ENCODE peak calls at places on chromosomes 11 and 22, in four cellular contexts. One of them, this sample, is unnamed. For H3K36me3, the result is how much of the 10 kb centered on the place peaks cover.

GRCh38 chr22:50104149-50104548 is 14.3 kb downstream of the MOV10L1 start:
- DNase-seq in IMR-90: no peak
- DNase-seq in endothelial cell of umbilical vein: no peak
- DNase-seq in GM23338: no peak
- DNase-seq in this sample: no peak

GRCh38 chr11:122395282-122395681 is 260.2 kb upstream of the UBASH3B start:
- DNase-seq in IMR-90: no peak
- DNase-seq in endothelial cell of umbilical vein: no peak
- DNase-seq in GM23338: no peak
- DNase-seq in this sample: no peak

GRCh38 chr22:47292546-47293320 is 530.3 kb downstream of the TBC1D22A start:
- DNase-seq in IMR-90: no peak
- DNase-seq in endothelial cell of umbilical vein: no peak
- DNase-seq in GM23338: no peak
- DNase-seq in this sample: no peak

GRCh38 chr22:35961480-35961902 is 67.1 kb downstream of the RBFOX2 start:
- DNase-seq in IMR-90: peak
- DNase-seq in endothelial cell of umbilical vein: peak
- DNase-seq in GM23338: peak
- DNase-seq in this sample: no peak

GRCh38 chr11:82701847-82702520 is 31.7 kb downstream of the FAM181B start:
- DNase-seq in IMR-90: peak
- DNase-seq in endothelial cell of umbilical vein: peak
- DNase-seq in GM23338: peak
- DNase-seq in this sample: no peak

GRCh38 chr11:15158351-15159015 is 43.8 kb downstream of the INSC start:
- DNase-seq in IMR-90: peak
- DNase-seq in endothelial cell of umbilical vein: no peak
- DNase-seq in GM23338: no peak
- DNase-seq in this sample: peak

GRCh38 chr22:22070371-22070824 is 87.8 kb upstream of the TOP3B start:
- DNase-seq in IMR-90: no peak
- DNase-seq in endothelial cell of umbilical vein: no peak
- DNase-seq in GM23338: no peak
- DNase-seq in this sample: no peak

GRCh38 chr11:45106006-45106405 is 40.4 kb upstream of the PRDM11 start:
- DNase-seq in IMR-90: no peak
- DNase-seq in endothelial cell of umbilical vein: no peak
- DNase-seq in GM23338: no peak
- DNase-seq in this sample: no peak

GRCh38 chr11:71310184-71310583 is 57.8 kb upstream of the SHANK2 start:
- DNase-seq in IMR-90: no peak
- DNase-seq in endothelial cell of umbilical vein: no peak
- DNase-seq in GM23338: no peak
- DNase-seq in this sample: no peak

GRCh38 chr22:19149047-19149883 is 827 bp downstream of the GSC2 start:
- DNase-seq in IMR-90: no peak
- DNase-seq in endothelial cell of umbilical vein: no peak
- DNase-seq in GM23338: peak
- DNase-seq in this sample: no peak

GRCh38 chr22:50105529-50106100 is 15.8 kb downstream of the MOV10L1 start:
- DNase-seq in IMR-90: peak
- DNase-seq in endothelial cell of umbilical vein: peak
- DNase-seq in GM23338: no peak
- DNase-seq in this sample: no peak

GRCh38 chr22:47862394-47862793 is 1099.9 kb downstream of the TBC1D22A start:
- DNase-seq in IMR-90: no peak
- DNase-seq in endothelial cell of umbilical vein: no peak
- DNase-seq in GM23338: no peak
- DNase-seq in this sample: no peak

GRCh38 chr22:27952091-27952490 is 33.0 kb upstream of the PITPNB start:
- DNase-seq in IMR-90: peak
- DNase-seq in endothelial cell of umbilical vein: peak
- DNase-seq in GM23338: no peak
- DNase-seq in this sample: no peak

GRCh38 chr11:88405853-88406252 is 68.3 kb upstream of the CTSC start:
- DNase-seq in IMR-90: no peak
- DNase-seq in endothelial cell of umbilical vein: no peak
- DNase-seq in GM23338: no peak
- DNase-seq in this sample: no peak

GRCh38 chr22:45036154-45036553 is 26.3 kb upstream of the PHF21B start:
- DNase-seq in IMR-90: peak
- DNase-seq in endothelial cell of umbilical vein: no peak
- DNase-seq in GM23338: no peak
- DNase-seq in this sample: no peak

GRCh38 chr11:15113381-15113780 is 1.3 kb upstream of the INSC start:
- DNase-seq in IMR-90: no peak
- DNase-seq in endothelial cell of umbilical vein: no peak
- DNase-seq in GM23338: no peak
- DNase-seq in this sample: no peak

GRCh38 chr22:17964647-17965046 is 59.7 kb downstream of the MICAL3 start:
- DNase-seq in IMR-90: no peak
- DNase-seq in endothelial cell of umbilical vein: no peak
- DNase-seq in GM23338: no peak
- DNase-seq in this sample: no peak

GRCh38 chr11:2570841-2571597 is 126.2 kb downstream of the KCNQ1 start:
- DNase-seq in IMR-90: no peak
- DNase-seq in endothelial cell of umbilical vein: no peak
- DNase-seq in GM23338: no peak
- DNase-seq in this sample: no peak

GRCh38 chr11:35820614-35821013 is 123.2 kb upstream of the LDLRAD3 start:
- DNase-seq in IMR-90: no peak
- DNase-seq in endothelial cell of umbilical vein: no peak
- DNase-seq in GM23338: no peak
- DNase-seq in this sample: no peak

GRCh38 chr11:128956401-128957203 is 13.9 kb upstream of the TP53AIP1 start:
- DNase-seq in IMR-90: peak
- DNase-seq in endothelial cell of umbilical vein: peak
- DNase-seq in GM23338: peak
- DNase-seq in this sample: peak

GRCh38 chr11:119828011-119828410 is 99.0 kb upstream of the NECTIN1 start:
- DNase-seq in IMR-90: no peak
- DNase-seq in endothelial cell of umbilical vein: no peak
- DNase-seq in GM23338: no peak
- DNase-seq in this sample: no peak

GRCh38 chr11:119309953-119310681 is 6.8 kb downstream of the MCAM start:
- DNase-seq in IMR-90: no peak
- DNase-seq in endothelial cell of umbilical vein: no peak
- DNase-seq in GM23338: no peak
- DNase-seq in this sample: no peak

GRCh38 chr11:45580399-45580798 is 85.0 kb downstream of the CHST1 start:
- DNase-seq in IMR-90: peak
- DNase-seq in endothelial cell of umbilical vein: peak
- DNase-seq in GM23338: peak
- DNase-seq in this sample: no peak

GRCh38 chr11:2930705-2931415 is 1.6 kb upstream of the PHLDA2 start:
- DNase-seq in IMR-90: peak
- DNase-seq in endothelial cell of umbilical vein: peak
- DNase-seq in GM23338: peak
- DNase-seq in this sample: no peak

GRCh38 chr22:35342390-35342789 is 38.5 kb upstream of the HMOX1 start:
- DNase-seq in IMR-90: no peak
- DNase-seq in endothelial cell of umbilical vein: no peak
- DNase-seq in GM23338: no peak
- DNase-seq in this sample: no peak

GRCh38 chr11:111571829-111572501 is 30.3 kb upstream of the SIK2 start:
- DNase-seq in IMR-90: peak
- DNase-seq in endothelial cell of umbilical vein: peak
- DNase-seq in GM23338: no peak
- DNase-seq in this sample: no peak

GRCh38 chr11:130145328-130145812 is 14.2 kb upstream of the ST14 start:
- DNase-seq in IMR-90: no peak
- DNase-seq in endothelial cell of umbilical vein: no peak
- DNase-seq in GM23338: no peak
- DNase-seq in this sample: no peak

GRCh38 chr11:119460582-119460981 is 37.6 kb upstream of the THY1 start:
- DNase-seq in IMR-90: peak
- DNase-seq in endothelial cell of umbilical vein: no peak
- DNase-seq in GM23338: no peak
- DNase-seq in this sample: no peak

GRCh38 chr22:46803031-46803880 is 40.8 kb downstream of the TBC1D22A start:
- DNase-seq in IMR-90: no peak
- DNase-seq in endothelial cell of umbilical vein: peak
- DNase-seq in GM23338: peak
- DNase-seq in this sample: no peak

GRCh38 chr22:37546436-37547248 is 13.6 kb upstream of the CDC42EP1 start:
- DNase-seq in IMR-90: peak
- DNase-seq in endothelial cell of umbilical vein: peak
- DNase-seq in GM23338: peak
- DNase-seq in this sample: no peak

GRCh38 chr11:75271730-75272129 is 31.2 kb downstream of the TPBGL start:
- DNase-seq in IMR-90: no peak
- DNase-seq in endothelial cell of umbilical vein: no peak
- DNase-seq in GM23338: no peak
- DNase-seq in this sample: no peak

GRCh38 chr11:114073506-114074381 is 14.2 kb downstream of the ZBTB16 start:
- DNase-seq in IMR-90: no peak
- DNase-seq in endothelial cell of umbilical vein: no peak
- DNase-seq in GM23338: no peak
- DNase-seq in this sample: no peak

GRCh38 chr11:5994791-5995190 is 8.0 kb upstream of the OR52L1 start:
- DNase-seq in IMR-90: no peak
- DNase-seq in endothelial cell of umbilical vein: no peak
- DNase-seq in GM23338: no peak
- DNase-seq in this sample: no peak

GRCh38 chr22:50219800-50220602 is 19.2 kb downstream of the SELENOO start:
- DNase-seq in IMR-90: no peak
- DNase-seq in endothelial cell of umbilical vein: no peak
- DNase-seq in GM23338: no peak
- DNase-seq in this sample: no peak

GRCh38 chr11:10379022-10379421 is 74.1 kb downstream of the ADM start:
- DNase-seq in IMR-90: peak
- DNase-seq in endothelial cell of umbilical vein: peak
- DNase-seq in GM23338: peak
- DNase-seq in this sample: no peak

GRCh38 chr22:47736166-47737034 is 974.0 kb downstream of the TBC1D22A start:
- DNase-seq in IMR-90: no peak
- DNase-seq in endothelial cell of umbilical vein: no peak
- DNase-seq in GM23338: no peak
- DNase-seq in this sample: no peak

GRCh38 chr11:126992065-126992803 is 8.3 kb downstream of the KIRREL3 start:
- DNase-seq in IMR-90: peak
- DNase-seq in endothelial cell of umbilical vein: no peak
- DNase-seq in GM23338: no peak
- DNase-seq in this sample: peak

GRCh38 chr11:119421941-119422504 is 949 bp downstream of the THY1 start:
- DNase-seq in IMR-90: peak
- DNase-seq in endothelial cell of umbilical vein: no peak
- DNase-seq in GM23338: peak
- DNase-seq in this sample: no peak

GRCh38 chr11:61733120-61733978 is 19.1 kb upstream of the MYRF start:
- DNase-seq in IMR-90: peak
- DNase-seq in endothelial cell of umbilical vein: peak
- DNase-seq in GM23338: peak
- DNase-seq in this sample: peak
- H3K4me3 ChIP-seq in IMR-90: no peak
- H3K4me3 ChIP-seq in endothelial cell of umbilical vein: no peak
- H3K4me3 ChIP-seq in GM23338: no peak
- H3K4me3 ChIP-seq in this sample: no peak

DNA sequence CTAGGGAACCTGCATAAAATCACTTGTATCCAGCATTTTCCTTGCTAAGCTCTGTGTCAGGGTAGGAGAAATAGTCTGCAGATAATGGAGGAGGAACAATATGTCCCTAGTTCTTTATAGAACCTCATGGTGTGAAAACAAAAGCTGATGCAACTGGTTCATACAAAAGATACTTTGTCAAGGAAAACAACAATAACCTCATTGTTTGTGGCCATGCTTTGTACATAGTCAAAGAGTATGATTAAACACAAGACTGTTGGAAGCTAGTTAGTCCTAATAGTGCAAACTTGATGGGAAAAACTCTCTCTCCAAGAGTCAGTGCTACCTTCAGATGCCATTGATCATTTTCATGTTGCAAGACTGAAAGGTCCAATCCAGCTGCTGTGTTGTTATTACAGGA is 20.1 kb upstream of the PLAAT2 start:
- DNase-seq in IMR-90: no peak
- DNase-seq in endothelial cell of umbilical vein: no peak
- DNase-seq in GM23338: no peak
- DNase-seq in this sample: no peak
- H3K36me3 ChIP-seq in IMR-90: under half
- H3K36me3 ChIP-seq in endothelial cell of umbilical vein: under half
- H3K36me3 ChIP-seq in GM23338: half or more
- H3K36me3 ChIP-seq in this sample: under half

GRCh38 chr11:103988595-103988969 is 47.9 kb upstream of the DDI1 start:
- DNase-seq in IMR-90: peak
- DNase-seq in endothelial cell of umbilical vein: no peak
- DNase-seq in GM23338: no peak
- DNase-seq in this sample: no peak

GRCh38 chr11:103993502-103993901 is 42.9 kb upstream of the DDI1 start:
- DNase-seq in IMR-90: peak
- DNase-seq in endothelial cell of umbilical vein: no peak
- DNase-seq in GM23338: no peak
- DNase-seq in this sample: no peak

GRCh38 chr11:103985041-103985440 is 51.4 kb upstream of the DDI1 start:
- DNase-seq in IMR-90: no peak
- DNase-seq in endothelial cell of umbilical vein: no peak
- DNase-seq in GM23338: no peak
- DNase-seq in this sample: no peak

DNA sequence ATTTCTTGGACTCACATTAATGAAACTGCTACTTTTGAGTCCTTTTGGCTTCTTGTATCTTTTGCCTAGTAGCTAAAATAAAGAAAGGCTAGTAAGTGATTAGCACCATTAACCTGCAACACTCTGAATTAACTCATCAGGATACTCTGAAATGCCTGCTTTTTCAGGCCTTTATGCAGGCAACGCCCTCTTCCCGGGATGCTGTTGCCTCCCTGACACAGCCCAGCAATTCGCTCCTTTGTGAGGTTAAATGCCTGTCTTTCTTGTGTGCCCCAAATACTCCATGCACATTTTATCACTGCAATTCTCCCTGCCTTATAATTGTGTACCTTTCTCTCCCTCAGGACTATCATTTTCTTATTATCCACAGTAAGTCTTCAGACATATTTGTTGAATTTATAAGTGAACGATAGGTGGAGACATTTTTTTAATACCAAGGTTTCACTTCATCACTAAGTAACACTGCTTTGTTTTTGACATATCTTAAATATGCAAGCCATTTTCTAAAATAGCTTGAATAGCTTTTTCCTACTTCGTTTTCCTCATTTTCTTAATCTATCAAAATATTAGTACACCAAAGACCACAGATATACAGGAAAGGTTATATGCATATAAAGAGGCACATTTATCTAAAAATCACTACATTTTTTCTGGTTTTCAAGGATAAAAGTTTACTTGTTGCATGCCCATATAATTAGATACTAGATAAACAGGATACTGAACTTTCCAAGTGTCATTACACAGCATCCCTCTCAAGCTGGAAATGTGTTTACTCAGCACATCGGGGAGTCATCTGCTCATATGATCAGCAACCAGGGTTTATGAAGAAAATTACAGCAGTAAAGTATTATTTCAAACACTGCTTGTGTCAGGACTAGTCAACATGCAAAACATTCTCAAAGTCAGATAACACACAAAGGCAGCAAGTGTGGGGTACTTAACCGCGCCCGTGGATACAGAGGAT is 48.5 kb upstream of the DDI1 start:
- DNase-seq in IMR-90: peak
- DNase-seq in endothelial cell of umbilical vein: no peak
- DNase-seq in GM23338: peak
- DNase-seq in this sample: no peak
- TF ChIP-seq CTCF in IMR-90: no peak
- TF ChIP-seq CTCF in endothelial cell of umbilical vein: no peak
- TF ChIP-seq CTCF in GM23338: no peak
- TF ChIP-seq CTCF in this sample: no peak

GRCh38 chr11:118252688-118253087 is 523 bp upstream of the MPZL3 start:
- DNase-seq in IMR-90: no peak
- DNase-seq in endothelial cell of umbilical vein: no peak
- DNase-seq in GM23338: no peak
- DNase-seq in this sample: no peak
- H3K4me3 ChIP-seq in IMR-90: no peak
- H3K4me3 ChIP-seq in endothelial cell of umbilical vein: peak
- H3K4me3 ChIP-seq in GM23338: peak
- H3K4me3 ChIP-seq in this sample: no peak